ENCODE peak calls at places on chromosome 22, in ten cellular contexts. M, Q, K, N, Z, R, C, F, I and O are unnamed samples.

GRCh38 chr22:49487950-49488349 is 339.7 kb downstream of the BRD1 start:
- DNase-seq in R (no peak), F (no peak), M (no peak), K (no peak), Z (no peak), Q (no peak), I (no peak), N (no peak), C (no peak), O (peak)

GRCh38 chr22:39967996-39968968 is 8.1 kb downstream of the TMA7B start:
- DNase-seq in R (no peak), Z (no peak), K (peak), F (no peak), I (no peak), Q (no peak), M (no peak), N (no peak), C (peak), O (no peak)

GRCh38 chr22:30381250-30381649 is 6.0 kb downstream of the RNF215 start:
- DNase-seq in Q (no peak), C (no peak), N (no peak), K (no peak), Z (no peak), F (no peak), R (no peak), I (no peak), M (no peak), O (no peak)

GRCh38 chr22:50129121-50129734 is 39.4 kb downstream of the MOV10L1 start:
- DNase-seq in R (no peak), F (no peak), Z (no peak), C (no peak), I (no peak), N (no peak), Q (no peak), K (peak), M (no peak), O (no peak)

GRCh38 chr22:19149047-19149883 is 827 bp downstream of the GSC2 start:
- DNase-seq in I (peak), Q (no peak), M (peak), Z (no peak), N (no peak), K (no peak), C (no peak), R (no peak), F (peak), O (no peak)

GRCh38 chr22:22752556-22753477 is 108.4 kb downstream of the GGTLC2 start:
- DNase-seq in K (peak), N (peak), Z (no peak), C (no peak), F (peak), R (no peak), M (no peak), I (peak), Q (no peak), O (peak)

GRCh38 chr22:50274311-50274710 is 4.1 kb upstream of the MAPK11 start:
- DNase-seq in Q (peak), F (peak), N (peak), C (peak), R (no peak), M (peak), Z (peak), I (peak), K (peak), O (peak)

GRCh38 chr22:17106161-17106784 is 14.9 kb downstream of the TMEM121B start:
- DNase-seq in F (no peak), C (no peak), K (no peak), R (no peak), Z (no peak), M (no peak), Q (no peak), N (no peak), I (no peak), O (no peak)

GRCh38 chr22:19038728-19039447 is 83.3 kb downstream of the DGCR2 start:
- DNase-seq in R (no peak), K (no peak), Q (no peak), C (no peak), N (no peak), F (no peak), M (no peak), Z (no peak), I (no peak), O (no peak)

GRCh38 chr22:22945195-22945594 is 57.6 kb downstream of the IGLL5 start:
- DNase-seq in Q (no peak), F (no peak), I (no peak), Z (no peak), R (no peak), K (no peak), C (no peak), N (no peak), M (no peak), O (no peak)

GRCh38 chr22:24088796-24089195 is 77.7 kb downstream of the CABIN1 start:
- DNase-seq in Q (no peak), K (peak), R (no peak), I (peak), F (no peak), C (no peak), M (no peak), Z (no peak), N (no peak), O (no peak)

GRCh38 chr22:21568207-21569075 is 927 bp downstream of the UBE2L3 start:
- DNase-seq in K (peak), Q (no peak), F (peak), N (peak), Z (no peak), I (peak), C (no peak), M (peak), R (no peak), O (peak)